ENCODE peak calls at places on chromosomes 4 and X, in nine cellular contexts. R is AG10803; Z is AG08395; O is AG20443; Q is activated CD4-positive, alpha-beta T cell treated with anti-CD3 and anti-CD28 coated beads, Interleukin-2, amount 10 ng/mL, durations not matched to agents 7 days and 5 days; W is activated CD8-positive, alpha-beta T cell treated with anti-CD3 and anti-CD28 coated beads, Interleukin-2, amount 10 ng/mL, durations not matched to agents 7 days and 5 days; E is heart right ventricle; Y is activated T-helper 2 cell treated with anti-CD3 and anti-CD28 coated beads, Interferon-gamma antibody, Interleukin-2, Interleukin-4, amounts not matched to agents 10 μg/mL and 5 μg/mL and 100 μg/mL, durations not matched to agents 14 hours and 24 hours and 36 hours; H is lung. S is an unnamed sample.

GRCh38 chr4:88341227-88342192 is 37.1 kb upstream of the HERC6 start:
- DNase-seq in R (peak), Z (peak), O (peak), Q (no peak), W (no peak), E (peak), Y (no peak), H (no peak), S (peak)

GRCh38 chr4:147160908-147161513 is 215.3 kb upstream of the TTC29 start:
- DNase-seq in R (peak), Z (peak), O (peak), Q (peak), W (peak), E (peak), Y (no peak), H (no peak), S (no peak)

GRCh38 chrX:70208479-70208878 is 26.0 kb upstream of the AWAT1 start:
- DNase-seq in R (peak), Z (no peak), O (no peak), Q (no peak), W (no peak), E (no peak), Y (no peak), H (no peak), S (no peak)

GRCh38 chrX:151789179-151789800 is 54.7 kb downstream of the CNGA2 start:
- DNase-seq in R (peak), Z (peak), O (peak), Q (no peak), W (no peak), E (peak), Y (no peak), H (no peak), S (no peak)

GRCh38 chr4:9988349-9988748 is 32.9 kb downstream of the SLC2A9 start:
- DNase-seq in R (no peak), Z (peak), O (peak), Q (no peak), W (no peak), E (no peak), Y (no peak), H (no peak), S (no peak)

GRCh38 chr4:177001271-177002175 is 208.8 kb upstream of the VEGFC start:
- DNase-seq in R (peak), Z (peak), O (no peak), Q (no peak), W (no peak), E (no peak), Y (no peak), H (no peak), S (no peak)

GRCh38 chr4:120105472-120105871 is 38.8 kb upstream of the MAD2L1 start:
- DNase-seq in R (no peak), Z (no peak), O (no peak), Q (no peak), W (no peak), E (no peak), Y (no peak), H (no peak), S (no peak)

GRCh38 chr4:127997534-127998388 is 32.6 kb downstream of the ABHD18 start:
- DNase-seq in R (peak), Z (peak), O (peak), Q (peak), W (peak), E (no peak), Y (no peak), H (no peak), S (no peak)

GRCh38 chrX:12890467-12890866 is 16.0 kb upstream of the TLR8 start:
- DNase-seq in R (peak), Z (no peak), O (no peak), Q (peak), W (peak), E (no peak), Y (no peak), H (no peak), S (no peak)

GRCh38 chrX:57647020-57647419 is 33.0 kb downstream of the NLRP2B start:
- DNase-seq in R (no peak), Z (no peak), O (no peak), Q (no peak), W (no peak), E (no peak), Y (no peak), H (no peak), S (no peak)

GRCh38 chrX:65926095-65927019 is 113.5 kb downstream of the VSIG4 start:
- DNase-seq in R (no peak), Z (no peak), O (no peak), Q (peak), W (peak), E (no peak), Y (peak), H (no peak), S (no peak)

GRCh38 chrX:96407501-96407900 is 277.1 kb upstream of the DIAPH2 start:
- DNase-seq in R (peak), Z (peak), O (peak), Q (no peak), W (no peak), E (no peak), Y (no peak), H (no peak), S (peak)

GRCh38 chrX:106014119-106014775 is 24.3 kb downstream of the SERPINA7 start:
- DNase-seq in R (no peak), Z (no peak), O (no peak), Q (no peak), W (no peak), E (no peak), Y (no peak), H (no peak), S (no peak)

GRCh38 chrX:40189018-40189417 is 91.3 kb upstream of the BCOR start:
- DNase-seq in R (peak), Z (peak), O (peak), Q (no peak), W (no peak), E (no peak), Y (no peak), H (no peak), S (no peak)

GRCh38 chr4:24754586-24754985 is 40.8 kb upstream of the SOD3 start:
- DNase-seq in R (no peak), Z (no peak), O (no peak), Q (no peak), W (no peak), E (no peak), Y (no peak), H (no peak), S (no peak)

GRCh38 chrX:15673970-15674369 is 9.4 kb upstream of the CLTRN start:
- DNase-seq in R (no peak), Z (no peak), O (no peak), Q (no peak), W (no peak), E (no peak), Y (no peak), H (no peak), S (no peak)

GRCh38 chr4:120331486-120332281 is 265.0 kb upstream of the MAD2L1 start:
- DNase-seq in R (no peak), Z (no peak), O (no peak), Q (no peak), W (no peak), E (no peak), Y (no peak), H (no peak), S (no peak)

GRCh38 chr4:38154681-38155588 is 194.7 kb downstream of the PTTG2 start:
- DNase-seq in R (peak), Z (no peak), O (peak), Q (peak), W (peak), E (peak), Y (no peak), H (peak), S (no peak)

GRCh38 chr4:128812360-128812958 is 3.0 kb downstream of the JADE1 start:
- DNase-seq in R (peak), Z (peak), O (peak), Q (peak), W (peak), E (peak), Y (no peak), H (peak), S (no peak)

GRCh38 chr4:18691431-18692200 is 670.1 kb upstream of the LCORL start:
- DNase-seq in R (no peak), Z (no peak), O (no peak), Q (no peak), W (no peak), E (no peak), Y (no peak), H (no peak), S (no peak)